ENCODE peak calls at places on chromosomes 13 and 19, in eight cellular contexts. S, E, A, I, H, Y, W and F are unnamed samples.

GRCh38 chr19:50553134-50553703 is 15.0 kb downstream of the LRRC4B start:
- DNase-seq in A (no peak), I (no peak), W (no peak), Y (no peak), S (no peak), H (no peak), E (no peak), F (no peak)

GRCh38 chr13:82898625-82899024 is 983.6 kb downstream of the SLITRK1 start:
- DNase-seq in W (no peak), E (no peak), H (no peak), I (no peak), Y (no peak), A (no peak), S (no peak), F (no peak)

GRCh38 chr19:31214086-31214485 is 135.2 kb downstream of the TSHZ3 start:
- DNase-seq in W (peak), S (peak), E (peak), I (peak), A (peak), Y (peak), H (peak), F (no peak)

GRCh38 chr13:79435549-79435948 is 29.5 kb upstream of the RBM26 start:
- DNase-seq in Y (no peak), H (no peak), S (no peak), E (no peak), I (peak), W (no peak), A (peak), F (no peak)

GRCh38 chr19:4839192-4839591 is 7.7 kb upstream of the TICAM1 start:
- DNase-seq in A (no peak), S (no peak), Y (no peak), W (no peak), E (no peak), H (no peak), I (no peak), F (no peak)

GRCh38 chr13:50798923-50799322 is 44.6 kb downstream of the DLEU7 start:
- DNase-seq in I (peak), W (no peak), Y (no peak), A (peak), E (no peak), H (no peak), S (no peak), F (no peak)

GRCh38 chr19:46787040-46787330 is 1.4 kb downstream of the SLC1A5 start:
- DNase-seq in E (no peak), S (no peak), A (no peak), H (no peak), I (no peak), W (no peak), Y (no peak), F (no peak)

GRCh38 chr13:110018009-110018408 is 231.6 kb upstream of the IRS2 start:
- DNase-seq in S (no peak), I (peak), E (no peak), A (no peak), Y (no peak), W (no peak), H (no peak), F (no peak)

GRCh38 chr19:28640506-28640905 is 572.4 kb downstream of the UQCRFS1 start:
- DNase-seq in I (no peak), E (no peak), H (no peak), A (no peak), S (no peak), Y (no peak), W (no peak), F (no peak)

GRCh38 chr19:30026933-30027332 is 84.9 kb downstream of the URI1 start:
- DNase-seq in Y (no peak), H (no peak), I (no peak), W (no peak), E (no peak), A (no peak), S (no peak), F (no peak)

GRCh38 chr13:80528733-80529132 is 187.8 kb upstream of the SPRY2 start:
- DNase-seq in A (no peak), H (no peak), I (no peak), W (no peak), Y (no peak), E (no peak), S (no peak), F (no peak)

GRCh38 chr13:38577048-38577447 is 109.8 kb upstream of the FREM2 start:
- DNase-seq in Y (no peak), I (peak), S (no peak), A (no peak), E (no peak), W (no peak), H (no peak), F (no peak)

GRCh38 chr13:113655358-113656014 is 2.5 kb downstream of the ATP4B start:
- DNase-seq in E (no peak), S (no peak), Y (no peak), I (no peak), H (no peak), A (no peak), W (no peak), F (no peak)

GRCh38 chr13:75628811-75629210 is 7.3 kb upstream of the LMO7 start:
- DNase-seq in I (no peak), Y (no peak), E (no peak), S (no peak), H (no peak), W (no peak), A (no peak), F (no peak)

GRCh38 chr13:100014621-100015020 is 33.0 kb downstream of the ZIC2 start:
- DNase-seq in I (no peak), A (no peak), E (no peak), S (no peak), Y (no peak), W (no peak), H (no peak), F (no peak)

GRCh38 chr13:76822691-76823267 is 63.4 kb downstream of the KCTD12 start:
- DNase-seq in E (no peak), I (peak), Y (no peak), S (no peak), H (no peak), A (no peak), W (no peak), F (no peak)

GRCh38 chr19:2791440-2791839 is 6.1 kb downstream of the THOP1 start:
- DNase-seq in Y (no peak), W (no peak), A (no peak), I (no peak), E (no peak), H (no peak), S (no peak), F (no peak)

GRCh38 chr19:3586707-3587346 is 1.5 kb downstream of the GIPC3 start:
- DNase-seq in W (no peak), S (no peak), H (no peak), I (no peak), A (no peak), Y (no peak), E (no peak), F (no peak)

GRCh38 chr13:32178763-32179162 is 136.4 kb downstream of the ZAR1L start:
- DNase-seq in H (no peak), W (no peak), Y (no peak), S (no peak), E (no peak), I (no peak), A (no peak), F (no peak)

GRCh38 chr13:26965976-26966375 is 205.4 kb upstream of the GPR12 start:
- DNase-seq in S (no peak), I (peak), E (no peak), W (no peak), Y (no peak), H (no peak), A (peak), F (peak)

GRCh38 chr13:95100525-95101121 is 200.6 kb downstream of the ABCC4 start:
- DNase-seq in E (no peak), S (no peak), A (peak), H (no peak), Y (no peak), W (no peak), I (peak), F (peak)

GRCh38 chr13:19185086-19185864 is 3.7 kb upstream of the TUBA3C start:
- DNase-seq in Y (no peak), E (no peak), S (no peak), W (no peak), H (no peak), A (no peak), I (no peak), F (no peak)

GRCh38 chr19:49718511-49718910 is 27.6 kb downstream of the CPT1C start:
- DNase-seq in H (no peak), Y (no peak), E (no peak), W (no peak), A (no peak), S (no peak), I (no peak), F (no peak)